ENCODE peak calls at places on chromosomes 13 and 19, in four cellular contexts. O is adrenal gland, J is nephron progenitor cell, L is A673. T is an unnamed sample.

GRCh38 chr13:45121421-45121820 is 1.1 kb downstream of the GTF2F2 start:
- DNase-seq in L (peak), O (no peak), J (no peak), T (no peak)

GRCh38 chr13:100234524-100235136 is 145.7 kb downstream of the PCCA start:
- DNase-seq in O (no peak), J (no peak), L (peak), T (no peak)

GRCh38 chr13:44334751-44335150 is 38.9 kb upstream of the SERP2 start:
- DNase-seq in L (no peak), J (no peak), O (no peak), T (no peak)

GRCh38 chr19:2055871-2056809 is 5.1 kb upstream of the MKNK2 start:
- DNase-seq in L (peak), J (no peak), O (no peak), T (peak)

GRCh38 chr19:7831452-7831851 is 1.4 kb downstream of the EVI5L start:
- DNase-seq in L (peak), J (peak), O (no peak), T (no peak)

GRCh38 chr13:20492641-20493040 is 33.0 kb downstream of the CRYL1 start:
- DNase-seq in J (peak), O (no peak), L (peak), T (peak)

GRCh38 chr13:20394506-20394905 is 131.2 kb downstream of the CRYL1 start:
- DNase-seq in L (no peak), J (no peak), O (no peak), T (no peak)

GRCh38 chr13:80276371-80277289 is 64.3 kb downstream of the SPRY2 start:
- DNase-seq in L (peak), J (peak), O (peak), T (no peak)

GRCh38 chr13:35741657-35742056 is 265.2 kb upstream of the MAB21L1 start:
- DNase-seq in O (no peak), L (no peak), J (no peak), T (no peak)

GRCh38 chr19:10864538-10864899 is 6.8 kb upstream of the CARM1 start:
- DNase-seq in J (peak), L (peak), O (peak), T (peak)

GRCh38 chr13:26855071-26855470 is 94.5 kb upstream of the GPR12 start:
- DNase-seq in L (no peak), J (no peak), O (no peak), T (no peak)

GRCh38 chr13:114029866-114030625 is 56.2 kb upstream of the C13orf46 start:
- DNase-seq in J (no peak), L (no peak), O (no peak), T (no peak)

GRCh38 chr19:34231439-34231838 is 22.9 kb upstream of the GARRE1 start:
- DNase-seq in J (no peak), O (no peak), L (no peak), T (no peak)

GRCh38 chr13:111049791-111050538 is 65.1 kb upstream of the ARHGEF7 start:
- DNase-seq in O (peak), J (no peak), L (no peak), T (no peak)

GRCh38 chr13:95437561-95437960 is 115.0 kb upstream of the CLDN10 start:
- DNase-seq in O (peak), J (no peak), L (no peak), T (no peak)

GRCh38 chr19:29855771-29856510 is 44.1 kb downstream of the CCNE1 start:
- DNase-seq in L (no peak), O (no peak), J (no peak), T (no peak)

GRCh38 chr13:98110749-98111148 is 32.1 kb upstream of the FARP1 start:
- DNase-seq in L (no peak), J (no peak), O (no peak), T (no peak)

GRCh38 chr13:47890146-47890814 is 110.8 kb downstream of the SUCLA2 start:
- DNase-seq in J (no peak), O (no peak), L (no peak), T (peak)

GRCh38 chr19:38730731-38731589 is 13.3 kb downstream of the CAPN12 start:
- DNase-seq in J (no peak), L (no peak), O (no peak), T (no peak)

GRCh38 chr13:40910324-40911050 is 108.6 kb downstream of the ELF1 start:
- DNase-seq in L (no peak), J (no peak), O (no peak), T (no peak)

GRCh38 chr19:49906879-49907564 is 10.3 kb upstream of the IL4I1 start:
- DNase-seq in L (no peak), O (no peak), J (no peak), T (no peak)

GRCh38 chr13:76692326-76692725 is 193.9 kb downstream of the KCTD12 start:
- DNase-seq in J (no peak), L (no peak), O (no peak), T (no peak)

GRCh38 chr19:8302734-8303133 is 5.4 kb downstream of the CD320 start:
- DNase-seq in O (no peak), J (no peak), L (no peak), T (peak)

GRCh38 chr19:30856376-30856775 is 484.2 kb downstream of the ZNF536 start:
- DNase-seq in L (no peak), J (no peak), O (no peak), T (no peak)

GRCh38 chr19:38046254-38047047 is 139.4 kb downstream of the SIPA1L3 start:
- DNase-seq in L (no peak), O (no peak), J (no peak), T (no peak)

GRCh38 chr13:35512271-35512920 is 35.9 kb upstream of the MAB21L1 start:
- DNase-seq in O (peak), J (no peak), L (no peak), T (no peak)

GRCh38 chr19:1582201-1582600 is 10.5 kb downstream of the MBD3 start:
- DNase-seq in J (no peak), O (no peak), L (no peak), T (no peak)

GRCh38 chr19:55251296-55252081 is 7.3 kb downstream of the PPP6R1 start:
- DNase-seq in L (no peak), O (no peak), J (no peak), T (no peak)

GRCh38 chr13:60976367-60976766 is 439.3 kb downstream of the PCDH20 start:
- DNase-seq in L (no peak), J (no peak), O (no peak), T (no peak)

GRCh38 chr19:50626011-50626410 is 13.7 kb downstream of the SYT3 start:
- DNase-seq in J (no peak), L (no peak), O (no peak), T (no peak)

GRCh38 chr13:111484129-111484925 is 163.9 kb downstream of the TEX29 start:
- DNase-seq in L (no peak), O (no peak), J (no peak), T (no peak)

GRCh38 chr19:14375055-14375581 is 6.1 kb upstream of the ADGRE5 start:
- DNase-seq in O (no peak), J (no peak), L (no peak), T (peak)

GRCh38 chr19:51259348-51260245 is 8.7 kb downstream of the SIGLECL1 start:
- DNase-seq in O (peak), L (peak), J (peak), T (peak)

GRCh38 chr19:3556423-3556977 is 886 bp downstream of the MFSD12 start:
- DNase-seq in L (no peak), O (no peak), J (no peak), T (no peak)

GRCh38 chr19:3557461-3558248 is at the start of gene MFSD12:
- DNase-seq in O (peak), L (peak), J (peak), T (peak)

GRCh38 chr19:3554254-3555083 is 2.9 kb downstream of the MFSD12 start:
- DNase-seq in L (no peak), O (no peak), J (no peak), T (peak)

GRCh38 chr19:3555653-3556422 is 1.5 kb downstream of the MFSD12 start:
- DNase-seq in J (no peak), O (no peak), L (no peak), T (no peak)

GRCh38 chr19:3556978-3557460 is 367 bp downstream of the MFSD12 start:
- DNase-seq in J (peak), L (no peak), O (peak), T (peak)
- TF ChIP-seq CTCF in J (no peak), L (no peak), O (no peak), T (peak)

DNA sequence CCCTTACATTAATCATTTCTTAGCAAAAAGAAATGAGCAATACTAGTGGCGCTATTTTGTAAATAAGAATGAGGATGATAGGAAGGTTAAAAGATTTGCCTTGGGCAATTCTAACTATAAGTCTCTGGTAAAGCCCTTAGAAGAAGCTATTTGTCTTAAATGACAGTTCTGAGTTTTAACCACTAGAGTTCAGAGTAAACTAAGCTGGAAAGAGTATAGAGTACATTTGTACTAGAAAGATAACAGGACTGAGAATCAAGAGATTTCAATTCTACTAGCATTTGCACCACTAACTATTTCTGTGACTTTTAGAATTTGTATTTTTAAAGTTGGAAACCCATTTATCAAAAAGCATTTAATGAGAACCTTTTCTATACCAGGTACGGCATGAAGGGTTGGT is 750.3 kb downstream of the OLFM4 start:
- DNase-seq in L (peak), O (no peak), J (no peak), T (no peak)
- TF ChIP-seq CTCF in L (peak), O (no peak), J (no peak), T (no peak)

DNA sequence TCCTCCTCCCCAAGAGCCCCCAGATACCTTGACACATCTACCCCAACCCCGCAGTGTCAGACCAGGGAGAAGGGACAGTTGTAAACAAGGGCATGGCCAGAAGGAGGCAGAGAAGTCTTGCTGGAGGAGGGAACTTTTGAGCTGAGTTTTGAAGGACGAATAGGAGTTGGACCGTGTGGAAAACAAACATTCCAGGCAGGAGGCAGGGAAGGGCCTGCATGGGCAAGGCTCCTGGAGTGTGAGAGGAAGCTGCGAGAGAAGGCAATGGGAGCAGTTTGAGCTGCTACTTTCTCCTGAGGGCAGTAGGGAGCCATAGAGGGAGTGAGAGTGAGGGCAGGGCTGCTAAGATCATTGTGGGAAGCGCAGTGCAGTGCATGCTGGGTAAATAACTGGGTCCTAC is 23.3 kb downstream of the IL12RB1 start:
- DNase-seq in L (no peak), O (no peak), J (peak), T (no peak)
- TF ChIP-seq CTCF in L (peak), O (no peak), J (no peak), T (no peak)

DNA sequence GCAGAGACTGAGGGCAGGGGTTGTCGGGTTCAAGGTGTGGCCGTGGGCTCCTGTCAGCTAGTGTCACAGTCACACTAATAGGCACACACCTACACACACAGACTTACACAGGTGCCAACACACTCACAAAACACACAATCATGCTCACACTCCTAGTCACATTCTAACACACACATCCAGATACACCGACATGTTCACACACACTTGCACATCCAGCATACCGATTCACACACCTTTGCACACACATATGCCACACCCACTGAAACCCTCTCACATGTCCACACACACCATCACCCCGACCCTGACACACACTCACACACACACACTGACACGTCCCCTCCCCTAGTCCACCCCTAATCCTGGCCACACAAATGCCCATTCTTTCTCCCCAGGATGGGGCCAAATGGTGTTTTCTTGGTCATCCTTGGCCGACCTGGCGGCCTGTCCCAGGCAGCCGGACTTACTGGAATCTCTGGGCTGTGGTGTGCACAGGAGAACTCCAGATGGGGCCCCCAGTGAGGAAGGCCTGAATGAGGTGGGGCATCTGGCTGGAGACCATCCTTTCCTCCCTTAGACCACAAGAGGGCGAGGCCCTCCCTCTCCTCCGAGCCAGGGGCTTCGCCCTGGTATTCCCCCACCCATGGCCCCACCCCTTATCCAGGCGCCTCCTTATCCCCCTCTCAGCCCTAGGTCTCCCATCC is 19.1 kb upstream of the PNMA8B start:
- DNase-seq in L (no peak), J (no peak), O (no peak), T (no peak)
- TF ChIP-seq CTCF in L (no peak), J (no peak), O (no peak), T (no peak)

T was measured in DND-41.